ENCODE peak calls at places on chromosomes 7 and 10, in eight cellular contexts. One of them, this sample, is unnamed.

GRCh38 chr10:73251683-73252444 is 580 bp downstream of the MRPS16 start:
- DNase-seq in cardiac muscle cell: no peak
- DNase-seq in tibial artery: no peak
- DNase-seq in HFF-Myc: no peak
- DNase-seq in neural crest cell: no peak
- DNase-seq in non-pigmented ciliary epithelial cell: no peak
- DNase-seq in adrenal gland: peak
- DNase-seq in AG20443: no peak
- DNase-seq in this sample: no peak

GRCh38 chr10:49609283-49610014 is 661 bp upstream of the SLC18A3 start:
- DNase-seq in non-pigmented ciliary epithelial cell: no peak
- DNase-seq in neural crest cell: peak
- DNase-seq in cardiac muscle cell: peak
- DNase-seq in tibial artery: no peak
- DNase-seq in adrenal gland: no peak
- DNase-seq in AG20443: no peak
- DNase-seq in HFF-Myc: no peak
- DNase-seq in this sample: no peak

GRCh38 chr10:44470779-44471178 is 85.9 kb upstream of the CXCL12 start:
- DNase-seq in HFF-Myc: no peak
- DNase-seq in tibial artery: no peak
- DNase-seq in adrenal gland: no peak
- DNase-seq in cardiac muscle cell: no peak
- DNase-seq in non-pigmented ciliary epithelial cell: no peak
- DNase-seq in neural crest cell: no peak
- DNase-seq in AG20443: no peak
- DNase-seq in this sample: no peak

GRCh38 chr10:131700032-131700431 is 200.8 kb upstream of the PPP2R2D start:
- DNase-seq in HFF-Myc: no peak
- DNase-seq in non-pigmented ciliary epithelial cell: no peak
- DNase-seq in neural crest cell: no peak
- DNase-seq in AG20443: no peak
- DNase-seq in cardiac muscle cell: no peak
- DNase-seq in tibial artery: no peak
- DNase-seq in adrenal gland: no peak
- DNase-seq in this sample: no peak

GRCh38 chr10:118668228-118668952 is 72.9 kb upstream of the PRLHR start:
- DNase-seq in neural crest cell: no peak
- DNase-seq in non-pigmented ciliary epithelial cell: no peak
- DNase-seq in cardiac muscle cell: no peak
- DNase-seq in adrenal gland: peak
- DNase-seq in AG20443: no peak
- DNase-seq in HFF-Myc: no peak
- DNase-seq in tibial artery: no peak
- DNase-seq in this sample: no peak

GRCh38 chr7:142110098-142110497 is 1.4 kb upstream of the MGAM2 start:
- DNase-seq in non-pigmented ciliary epithelial cell: no peak
- DNase-seq in AG20443: no peak
- DNase-seq in HFF-Myc: no peak
- DNase-seq in adrenal gland: no peak
- DNase-seq in cardiac muscle cell: no peak
- DNase-seq in neural crest cell: no peak
- DNase-seq in tibial artery: no peak
- DNase-seq in this sample: no peak

GRCh38 chr10:97708976-97709745 is 4.4 kb upstream of the MARVELD1 start:
- DNase-seq in HFF-Myc: no peak
- DNase-seq in neural crest cell: peak
- DNase-seq in tibial artery: peak
- DNase-seq in AG20443: peak
- DNase-seq in adrenal gland: peak
- DNase-seq in non-pigmented ciliary epithelial cell: no peak
- DNase-seq in cardiac muscle cell: peak
- DNase-seq in this sample: peak

GRCh38 chr10:12381536-12382156 is 32.3 kb downstream of the CAMK1D start:
- DNase-seq in AG20443: no peak
- DNase-seq in HFF-Myc: no peak
- DNase-seq in non-pigmented ciliary epithelial cell: no peak
- DNase-seq in tibial artery: no peak
- DNase-seq in neural crest cell: no peak
- DNase-seq in cardiac muscle cell: no peak
- DNase-seq in adrenal gland: no peak
- DNase-seq in this sample: no peak

GRCh38 chr7:2011266-2012043 is 221.3 kb downstream of the MAD1L1 start:
- DNase-seq in AG20443: no peak
- DNase-seq in tibial artery: no peak
- DNase-seq in adrenal gland: no peak
- DNase-seq in non-pigmented ciliary epithelial cell: no peak
- DNase-seq in HFF-Myc: no peak
- DNase-seq in cardiac muscle cell: no peak
- DNase-seq in neural crest cell: no peak
- DNase-seq in this sample: peak

GRCh38 chr10:63396123-63396719 is 69.6 kb downstream of the JMJD1C start:
- DNase-seq in neural crest cell: no peak
- DNase-seq in tibial artery: no peak
- DNase-seq in HFF-Myc: no peak
- DNase-seq in AG20443: peak
- DNase-seq in cardiac muscle cell: no peak
- DNase-seq in adrenal gland: no peak
- DNase-seq in non-pigmented ciliary epithelial cell: no peak
- DNase-seq in this sample: no peak

GRCh38 chr10:91381562-91381923 is 28.6 kb upstream of the HECTD2 start:
- DNase-seq in cardiac muscle cell: no peak
- DNase-seq in HFF-Myc: no peak
- DNase-seq in neural crest cell: peak
- DNase-seq in adrenal gland: no peak
- DNase-seq in AG20443: peak
- DNase-seq in non-pigmented ciliary epithelial cell: no peak
- DNase-seq in tibial artery: no peak
- DNase-seq in this sample: no peak

GRCh38 chr7:143389316-143390097 is 8.4 kb downstream of the ZYX start:
- DNase-seq in non-pigmented ciliary epithelial cell: no peak
- DNase-seq in AG20443: no peak
- DNase-seq in tibial artery: no peak
- DNase-seq in HFF-Myc: no peak
- DNase-seq in cardiac muscle cell: no peak
- DNase-seq in adrenal gland: no peak
- DNase-seq in neural crest cell: no peak
- DNase-seq in this sample: peak

GRCh38 chr7:2892571-2892970 is 48.5 kb upstream of the GNA12 start:
- DNase-seq in neural crest cell: no peak
- DNase-seq in HFF-Myc: no peak
- DNase-seq in tibial artery: no peak
- DNase-seq in cardiac muscle cell: no peak
- DNase-seq in adrenal gland: no peak
- DNase-seq in AG20443: no peak
- DNase-seq in non-pigmented ciliary epithelial cell: no peak
- DNase-seq in this sample: no peak

GRCh38 chr7:80781146-80781545 is 137.7 kb downstream of the SEMA3C start:
- DNase-seq in HFF-Myc: no peak
- DNase-seq in non-pigmented ciliary epithelial cell: no peak
- DNase-seq in tibial artery: no peak
- DNase-seq in cardiac muscle cell: no peak
- DNase-seq in adrenal gland: no peak
- DNase-seq in AG20443: no peak
- DNase-seq in neural crest cell: no peak
- DNase-seq in this sample: no peak

GRCh38 chr7:151311294-151311864 is 30.2 kb upstream of the NUB1 start:
- DNase-seq in cardiac muscle cell: no peak
- DNase-seq in AG20443: no peak
- DNase-seq in non-pigmented ciliary epithelial cell: no peak
- DNase-seq in tibial artery: no peak
- DNase-seq in neural crest cell: no peak
- DNase-seq in adrenal gland: no peak
- DNase-seq in HFF-Myc: no peak
- DNase-seq in this sample: no peak

GRCh38 chr7:148014473-148014872 is 576.1 kb upstream of the C7orf33 start:
- DNase-seq in adrenal gland: no peak
- DNase-seq in cardiac muscle cell: no peak
- DNase-seq in tibial artery: no peak
- DNase-seq in neural crest cell: no peak
- DNase-seq in HFF-Myc: no peak
- DNase-seq in non-pigmented ciliary epithelial cell: no peak
- DNase-seq in AG20443: no peak
- DNase-seq in this sample: no peak

GRCh38 chr10:14386202-14386593 is 55.5 kb upstream of the FRMD4A start:
- DNase-seq in neural crest cell: no peak
- DNase-seq in adrenal gland: no peak
- DNase-seq in tibial artery: no peak
- DNase-seq in cardiac muscle cell: no peak
- DNase-seq in non-pigmented ciliary epithelial cell: peak
- DNase-seq in AG20443: peak
- DNase-seq in HFF-Myc: no peak
- DNase-seq in this sample: no peak

GRCh38 chr7:148672041-148672440 is 26.7 kb upstream of the CUL1 start:
- DNase-seq in cardiac muscle cell: no peak
- DNase-seq in non-pigmented ciliary epithelial cell: no peak
- DNase-seq in tibial artery: no peak
- DNase-seq in neural crest cell: no peak
- DNase-seq in HFF-Myc: no peak
- DNase-seq in AG20443: no peak
- DNase-seq in adrenal gland: no peak
- DNase-seq in this sample: no peak

GRCh38 chr7:83148776-83149175 is 13.9 kb downstream of the PCLO start:
- DNase-seq in non-pigmented ciliary epithelial cell: peak
- DNase-seq in adrenal gland: no peak
- DNase-seq in HFF-Myc: no peak
- DNase-seq in cardiac muscle cell: no peak
- DNase-seq in AG20443: no peak
- DNase-seq in neural crest cell: no peak
- DNase-seq in tibial artery: no peak
- DNase-seq in this sample: no peak

This sample was measured in kidney.